ENCODE peak calls at places on chromosome 13, in eight cellular contexts. D, G, X, T, S, E, O and Q are unnamed samples.
A peak's percentile ranks its signal among the peaks of the same experiment; 100 is the strongest.

GRCh38 chr13:100540621-100541020 is 48.0 kb downstream of the GGACT start:
- DNase-seq in X (no peak), S (no peak), T (no peak), G (no peak), D (no peak), E (no peak), O (no peak), Q (no peak)

GRCh38 chr13:49495783-49496762 is at the start of gene PHF11:
- DNase-seq in T (peak; percentile 38), G (peak; percentile 87), S (peak; percentile 81), E (peak; percentile 79), X (peak; percentile 53), O (peak; percentile 50), D (peak; percentile 78), Q (peak; percentile 83)

GRCh38 chr13:97228850-97229521 is 6.9 kb downstream of the MBNL2 start:
- DNase-seq in T (no peak), E (no peak), D (no peak), O (no peak), S (no peak), G (no peak), X (no peak), Q (no peak)

GRCh38 chr13:91988331-91988730 is 589.9 kb downstream of the GPC5 start:
- DNase-seq in D (no peak), S (no peak), T (no peak), E (peak; percentile 62), G (no peak), X (no peak), O (no peak), Q (no peak)

GRCh38 chr13:24460256-24460655 is 52.3 kb downstream of the PARP4 start:
- DNase-seq in O (no peak), X (no peak), D (no peak), S (no peak), E (no peak), T (no peak), G (no peak), Q (no peak)

GRCh38 chr13:109840201-109840892 is 54.0 kb upstream of the IRS2 start:
- DNase-seq in S (no peak), G (no peak), E (peak; percentile 72), O (no peak), D (no peak), T (peak; percentile 47), X (no peak), Q (no peak)

GRCh38 chr13:72808917-72809500 is 27.1 kb downstream of the PIBF1 start:
- DNase-seq in D (no peak), O (no peak), X (no peak), T (no peak), S (no peak), G (no peak), E (peak; percentile 9), Q (no peak)

GRCh38 chr13:32940601-32941000 is 75.6 kb upstream of the KL start:
- DNase-seq in T (no peak), E (no peak), G (no peak), O (no peak), D (no peak), X (no peak), S (peak; percentile 27), Q (no peak)

GRCh38 chr13:92950771-92951170 is 275.8 kb upstream of the GPC6 start:
- DNase-seq in E (no peak), T (no peak), G (no peak), X (no peak), O (no peak), S (no peak), D (no peak), Q (no peak)

DNA sequence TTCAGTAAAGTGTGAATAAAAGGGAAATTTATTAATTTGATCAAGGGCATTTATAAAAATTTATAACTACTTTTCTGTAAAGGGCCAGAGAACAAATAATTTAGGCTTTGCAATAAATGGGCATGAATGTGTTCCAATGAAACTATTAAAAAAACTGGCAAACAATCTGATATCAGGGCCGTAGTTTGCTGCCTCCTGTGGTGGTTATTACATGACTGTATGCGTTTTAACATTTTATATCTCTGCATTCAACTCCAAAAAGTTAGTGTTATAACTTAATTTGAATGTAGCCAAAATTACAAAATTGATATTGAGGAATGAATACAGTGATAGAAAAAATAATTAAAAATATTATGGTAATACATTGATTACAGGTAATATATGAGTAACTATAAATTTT is 80.5 kb upstream of the POSTN start:
- DNase-seq in E (no peak), S (no peak), D (no peak), G (no peak), T (no peak), X (no peak), O (no peak), Q (no peak)
- TF ChIP-seq CTCF in E (no peak), S (no peak), D (no peak), G (no peak), T (peak; percentile 7), X (no peak), O (peak; percentile 45), Q (no peak)

GRCh38 chr13:34413538-34414210 is 528.4 kb upstream of the NBEA start:
- DNase-seq in X (no peak), G (no peak), O (no peak), D (no peak), T (no peak), E (no peak), S (no peak), Q (no peak)
- TF ChIP-seq CTCF in X (no peak), G (no peak), O (no peak), D (no peak), T (no peak), E (no peak), S (no peak), Q (no peak)

GRCh38 chr13:43918636-43919035 is 38.9 kb downstream of the LACC1 start:
- DNase-seq in T (no peak), E (no peak), S (no peak), D (no peak), O (no peak), G (no peak), X (no peak), Q (no peak)
- TF ChIP-seq CTCF in T (no peak), E (no peak), S (no peak), D (no peak), O (no peak), G (no peak), X (no peak), Q (no peak)

GRCh38 chr13:114017028-114017630 is 43.3 kb upstream of the C13orf46 start:
- DNase-seq in S (no peak), T (no peak), O (no peak), X (no peak), D (no peak), E (peak; percentile 45), G (no peak), Q (no peak)
- TF ChIP-seq CTCF in S (no peak), T (peak; percentile 45), O (peak; percentile 34), X (no peak), D (no peak), E (peak; percentile 47), G (no peak), Q (no peak)

GRCh38 chr13:51814825-51815650 is 11.1 kb upstream of the DHRS12 start:
- DNase-seq in S (peak; percentile 52), T (no peak), D (no peak), E (peak; percentile 76), G (peak; percentile 83), O (peak; percentile 67), X (peak; percentile 73), Q (peak; percentile 60)
- TF ChIP-seq CTCF in S (peak; percentile 88), T (peak; percentile 84), D (peak; percentile 86), E (peak; percentile 88), G (peak; percentile 82), O (peak; percentile 83), X (peak; percentile 81), Q (peak; percentile 85)

DNA sequence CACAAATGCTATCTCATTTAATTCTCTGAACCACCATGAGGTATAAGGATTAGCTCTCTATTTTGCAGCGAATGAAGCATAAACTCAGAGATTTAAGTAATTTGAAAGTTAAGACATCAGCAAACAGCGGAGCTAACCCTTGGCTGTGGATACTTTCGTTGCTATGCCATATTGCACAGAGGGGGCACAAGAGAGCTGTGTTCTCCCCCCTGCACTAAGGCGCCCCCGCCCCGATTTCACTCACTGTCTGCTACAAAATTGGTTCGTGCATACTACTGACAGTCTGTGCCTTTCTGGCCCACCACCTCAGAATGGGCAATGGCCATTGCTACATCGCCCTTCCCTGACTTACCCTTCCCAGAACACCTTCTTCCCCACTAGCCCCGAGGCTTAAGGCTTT is 105.7 kb upstream of the OBI1 start:
- DNase-seq in T (no peak), D (no peak), E (peak; percentile 26), S (no peak), G (no peak), X (no peak), O (no peak), Q (no peak)
- TF ChIP-seq CTCF in T (no peak), D (no peak), E (peak; percentile 44), S (no peak), G (no peak), X (no peak), O (no peak), Q (no peak)

DNA sequence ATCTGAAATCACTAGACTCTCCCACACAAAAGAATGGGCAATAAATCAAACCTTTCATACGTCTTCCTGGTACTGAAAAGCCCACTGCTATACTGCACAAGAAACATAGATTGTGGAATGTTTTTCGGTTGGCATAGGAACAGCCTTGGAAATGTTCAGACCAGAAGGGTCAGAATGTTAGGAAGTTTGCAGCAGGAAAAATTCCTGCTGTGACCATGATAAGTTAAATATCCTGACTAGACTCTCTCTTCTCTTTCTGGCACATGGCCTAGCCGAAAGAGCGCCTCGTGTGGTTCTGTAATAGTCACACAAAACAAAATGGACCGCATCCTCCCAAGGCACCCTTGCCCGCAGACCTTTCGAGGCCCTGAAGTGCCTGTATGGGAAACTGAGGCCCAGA is 427.2 kb downstream of the COG6 start:
- DNase-seq in S (no peak), O (no peak), T (no peak), E (no peak), G (no peak), X (no peak), D (no peak), Q (no peak)
- TF ChIP-seq CTCF in S (no peak), O (no peak), T (no peak), E (no peak), G (no peak), X (no peak), D (no peak), Q (no peak)